ENCODE peak calls at places on chromosomes 11 and 22, in nine cellular contexts. C, Y, N, P, F, Q, T, W and O are unnamed samples.

GRCh38 chr11:21820176-21820575 is 372.7 kb upstream of the ANO5 start:
- DNase-seq in T (no peak), P (no peak), W (no peak), F (no peak), Y (no peak), C (no peak), N (no peak), Q (no peak), O (no peak)

GRCh38 chr11:125356736-125357292 is 139.3 kb downstream of the FEZ1 start:
- DNase-seq in P (no peak), C (no peak), Q (no peak), N (no peak), T (no peak), W (no peak), F (no peak), Y (no peak), O (no peak)

GRCh38 chr11:73866095-73866579 is 10.5 kb downstream of the COA4 start:
- DNase-seq in P (peak; percentile 89), Y (no peak), F (no peak), W (no peak), N (peak; percentile 16), C (no peak), Q (no peak), T (no peak), O (no peak)

GRCh38 chr11:129215506-129216245 is 23.6 kb upstream of the ARHGAP32 start:
- DNase-seq in Q (no peak), P (no peak), F (no peak), Y (peak; percentile 33), W (no peak), C (no peak), N (no peak), T (no peak), O (no peak)

GRCh38 chr11:28636033-28636432 is 527.8 kb downstream of the METTL15 start:
- DNase-seq in W (peak; percentile 20), Q (no peak), N (peak; percentile 9), F (no peak), P (no peak), C (no peak), Y (no peak), T (no peak), O (no peak)

GRCh38 chr11:104075716-104076115 is 39.3 kb downstream of the DDI1 start:
- DNase-seq in T (no peak), Q (no peak), Y (no peak), P (no peak), W (no peak), N (no peak), F (no peak), C (no peak), O (no peak)

GRCh38 chr22:30043181-30043580 is 37.1 kb upstream of the HORMAD2 start:
- DNase-seq in F (no peak), P (no peak), Q (no peak), C (no peak), N (no peak), W (no peak), T (no peak), Y (no peak), O (no peak)

GRCh38 chr11:117621226-117621625 is 175.8 kb downstream of the DSCAML1 start:
- DNase-seq in W (no peak), P (no peak), T (no peak), F (no peak), Q (no peak), N (peak; percentile 14), C (no peak), Y (no peak), O (no peak)

GRCh38 chr22:43776081-43776670 is 35.9 kb downstream of the EFCAB6 start:
- DNase-seq in C (no peak), P (no peak), Q (no peak), W (no peak), N (no peak), T (no peak), F (no peak), Y (no peak), O (no peak)

GRCh38 chr22:46576556-46577351 is 39.3 kb upstream of the CELSR1 start:
- DNase-seq in W (no peak), Q (peak; percentile 89), T (peak; percentile 57), Y (no peak), C (peak; percentile 45), F (no peak), N (peak; percentile 90), P (no peak), O (no peak)

GRCh38 chr11:106670069-106670468 is 348.2 kb downstream of the GUCY1A2 start:
- DNase-seq in C (no peak), P (no peak), W (peak; percentile 57), F (no peak), T (no peak), Q (no peak), Y (peak; percentile 15), N (no peak), O (no peak)

GRCh38 chr22:25382762-25383161 is 163.3 kb downstream of the CRYBB2 start:
- DNase-seq in P (no peak), Q (no peak), T (no peak), Y (no peak), N (no peak), F (no peak), W (no peak), C (no peak), O (no peak)

GRCh38 chr22:24521791-24522245 is 26.7 kb downstream of the UPB1 start:
- DNase-seq in Q (peak; percentile 73), W (peak; percentile 35), P (peak; percentile 57), F (peak; percentile 63), Y (peak; percentile 64), C (peak; percentile 66), T (peak; percentile 89), N (peak; percentile 43), O (no peak)

GRCh38 chr11:6841694-6842093 is 3.8 kb upstream of the OR10A5 start:
- DNase-seq in F (no peak), N (no peak), P (no peak), C (no peak), W (no peak), Q (no peak), T (no peak), Y (no peak), O (no peak)

GRCh38 chr11:46490576-46491100 is 99.1 kb upstream of the CHRM4 start:
- DNase-seq in Y (no peak), Q (no peak), F (no peak), P (no peak), W (no peak), C (no peak), N (peak; percentile 20), T (no peak), O (no peak)

GRCh38 chr11:95829580-95830259 is 39.4 kb downstream of the CEP57 start:
- DNase-seq in Q (no peak), C (no peak), W (no peak), F (no peak), Y (no peak), P (no peak), T (no peak), N (peak; percentile 4), O (no peak)

GRCh38 chr22:29230916-29231875 is 25.5 kb downstream of the EMID1 start:
- DNase-seq in T (no peak), Q (no peak), N (no peak), C (no peak), P (no peak), F (no peak), Y (no peak), W (no peak), O (no peak)

GRCh38 chr11:12914401-12914912 is 94.7 kb upstream of the RASSF10 start:
- DNase-seq in N (peak; percentile 90), Y (peak; percentile 68), T (peak; percentile 35), F (no peak), P (no peak), Q (peak; percentile 37), C (peak; percentile 56), W (peak; percentile 22), O (no peak)

GRCh38 chr11:469684-470667 is 19.9 kb downstream of the PTDSS2 start:
- DNase-seq in T (peak; percentile 84), C (no peak), N (peak; percentile 96), Y (no peak), W (peak; percentile 13), F (peak; percentile 58), Q (no peak), P (peak; percentile 73), O (peak; percentile 50)

GRCh38 chr11:44110231-44110679 is 14.8 kb downstream of the EXT2 start:
- DNase-seq in Q (peak; percentile 60), C (no peak), Y (peak; percentile 42), W (peak; percentile 16), N (peak; percentile 63), F (no peak), P (peak; percentile 41), T (peak; percentile 51), O (no peak)

GRCh38 chr11:96342131-96342970 is 644 bp downstream of the MAML2 start:
- DNase-seq in N (no peak), Q (no peak), T (no peak), Y (no peak), C (no peak), P (no peak), W (no peak), F (no peak), O (no peak)

GRCh38 chr22:25741692-25742626 is at the start of gene MYO18B:
- DNase-seq in Y (no peak), F (no peak), P (no peak), N (no peak), T (no peak), Q (no peak), W (no peak), C (no peak), O (no peak)

GRCh38 chr11:103924166-103925013 is 112.0 kb upstream of the DDI1 start:
- DNase-seq in N (no peak), P (no peak), W (no peak), Y (no peak), F (no peak), Q (no peak), T (no peak), C (no peak), O (no peak)